ENCODE peak calls at places on chromosomes 4 and X, in four cellular contexts. One of them, this sample, is unnamed. For H3K4me1 and H3K79me2, the result is how much of the 10 kb centered on the place peaks cover.

GRCh38 chr4:116066711-116067245 is 953.4 kb upstream of the NDST4 start:
- DNase-seq in astrocyte: no peak
- DNase-seq in hepatocyte: no peak
- DNase-seq in osteoblast: peak
- DNase-seq in this sample: no peak

GRCh38 chr4:99087887-99088484 is 602 bp downstream of the ADH5 start:
- DNase-seq in astrocyte: peak
- DNase-seq in hepatocyte: peak
- DNase-seq in osteoblast: peak
- DNase-seq in this sample: peak

GRCh38 chrX:112819813-112820212 is 20.8 kb downstream of the AMOT start:
- DNase-seq in astrocyte: no peak
- DNase-seq in hepatocyte: no peak
- DNase-seq in osteoblast: no peak
- DNase-seq in this sample: no peak

GRCh38 chr4:39342731-39343130 is 23.4 kb downstream of the RFC1 start:
- DNase-seq in astrocyte: no peak
- DNase-seq in hepatocyte: no peak
- DNase-seq in osteoblast: no peak
- DNase-seq in this sample: no peak

GRCh38 chrX:141669689-141670088 is 28.9 kb downstream of the SPANXD start:
- DNase-seq in astrocyte: peak
- DNase-seq in hepatocyte: no peak
- DNase-seq in osteoblast: no peak
- DNase-seq in this sample: no peak

GRCh38 chrX:11266329-11266830 is 26.8 kb upstream of the AMELX start:
- DNase-seq in astrocyte: no peak
- DNase-seq in hepatocyte: no peak
- DNase-seq in osteoblast: no peak
- DNase-seq in this sample: no peak

GRCh38 chr4:185834778-185835177 is 22.8 kb upstream of the SORBS2 start:
- DNase-seq in astrocyte: no peak
- DNase-seq in hepatocyte: no peak
- DNase-seq in osteoblast: no peak
- DNase-seq in this sample: no peak

GRCh38 chr4:159010563-159011260 is 92.2 kb upstream of the RAPGEF2 start:
- DNase-seq in astrocyte: peak
- DNase-seq in hepatocyte: peak
- DNase-seq in osteoblast: no peak
- DNase-seq in this sample: peak

GRCh38 chr4:159292137-159292896 is 189.4 kb downstream of the RAPGEF2 start:
- DNase-seq in astrocyte: no peak
- DNase-seq in hepatocyte: no peak
- DNase-seq in osteoblast: no peak
- DNase-seq in this sample: no peak

GRCh38 chr4:76535603-76536380 is 100.8 kb downstream of the SHROOM3 start:
- DNase-seq in astrocyte: peak
- DNase-seq in hepatocyte: no peak
- DNase-seq in osteoblast: peak
- DNase-seq in this sample: peak

GRCh38 chrX:48937065-48937907 is 18.5 kb upstream of the PIM2 start:
- DNase-seq in astrocyte: peak
- DNase-seq in hepatocyte: no peak
- DNase-seq in osteoblast: peak
- DNase-seq in this sample: peak

GRCh38 chr4:176271749-176272148 is 2.7 kb upstream of the ASB5 start:
- DNase-seq in astrocyte: peak
- DNase-seq in hepatocyte: no peak
- DNase-seq in osteoblast: no peak
- DNase-seq in this sample: peak

GRCh38 chr4:82621212-82621611 is 59.4 kb upstream of the TMEM150C start:
- DNase-seq in astrocyte: no peak
- DNase-seq in hepatocyte: no peak
- DNase-seq in osteoblast: no peak
- DNase-seq in this sample: no peak

GRCh38 chrX:72470111-72470510 is 102.5 kb downstream of the HDAC8 start:
- DNase-seq in astrocyte: no peak
- DNase-seq in hepatocyte: no peak
- DNase-seq in osteoblast: no peak
- DNase-seq in this sample: no peak

GRCh38 chrX:150258463-150259430 is 104.4 kb upstream of the MAMLD1 start:
- DNase-seq in astrocyte: peak
- DNase-seq in hepatocyte: no peak
- DNase-seq in osteoblast: peak
- DNase-seq in this sample: peak

GRCh38 chrX:93660575-93660974 is 12.8 kb downstream of the NAP1L3 start:
- DNase-seq in astrocyte: no peak
- DNase-seq in hepatocyte: no peak
- DNase-seq in osteoblast: no peak
- DNase-seq in this sample: no peak

GRCh38 chr4:8403173-8403753 is 37.3 kb downstream of the ACOX3 start:
- DNase-seq in astrocyte: peak
- DNase-seq in hepatocyte: peak
- DNase-seq in osteoblast: peak
- DNase-seq in this sample: peak

GRCh38 chrX:104195489-104196084 is 29.3 kb downstream of the FAM199X start:
- DNase-seq in astrocyte: no peak
- DNase-seq in hepatocyte: peak
- DNase-seq in osteoblast: no peak
- DNase-seq in this sample: peak

GRCh38 chrX:13307041-13307440 is 12.8 kb downstream of the ATXN3L start:
- DNase-seq in astrocyte: no peak
- DNase-seq in hepatocyte: no peak
- DNase-seq in osteoblast: no peak
- DNase-seq in this sample: no peak

GRCh38 chrX:115609621-115610020 is 48.6 kb downstream of the PLS3 start:
- DNase-seq in astrocyte: no peak
- DNase-seq in hepatocyte: no peak
- DNase-seq in osteoblast: no peak
- DNase-seq in this sample: no peak

GRCh38 chr4:91228659-91229058 is 1075.1 kb upstream of the GRID2 start:
- DNase-seq in astrocyte: no peak
- DNase-seq in hepatocyte: no peak
- DNase-seq in osteoblast: no peak
- DNase-seq in this sample: no peak

GRCh38 chrX:153519569-153520285 is 2.3 kb downstream of the ATP2B3 start:
- DNase-seq in astrocyte: no peak
- DNase-seq in hepatocyte: no peak
- DNase-seq in osteoblast: peak
- DNase-seq in this sample: peak

GRCh38 chr4:88985088-88985779 is 71.8 kb downstream of the FAM13A start:
- DNase-seq in astrocyte: peak
- DNase-seq in hepatocyte: no peak
- DNase-seq in osteoblast: peak
- DNase-seq in this sample: peak

GRCh38 chrX:15214614-15215013 is 55.3 kb downstream of the ASB9 start:
- DNase-seq in astrocyte: no peak
- DNase-seq in hepatocyte: no peak
- DNase-seq in osteoblast: peak
- DNase-seq in this sample: no peak

GRCh38 chrX:39017062-39017461 is 215.8 kb downstream of the MID1IP1 start:
- DNase-seq in astrocyte: no peak
- DNase-seq in hepatocyte: no peak
- DNase-seq in osteoblast: no peak
- DNase-seq in this sample: no peak

GRCh38 chr4:38132140-38132673 is 172.0 kb downstream of the PTTG2 start:
- DNase-seq in astrocyte: peak
- DNase-seq in hepatocyte: peak
- DNase-seq in osteoblast: peak
- DNase-seq in this sample: peak

GRCh38 chr4:184534511-184535391 is 60.4 kb upstream of the IRF2 start:
- DNase-seq in astrocyte: peak
- DNase-seq in hepatocyte: peak
- DNase-seq in osteoblast: peak
- DNase-seq in this sample: peak

GRCh38 chr4:10832989-10833635 is 148.5 kb upstream of the CLNK start:
- DNase-seq in astrocyte: no peak
- DNase-seq in hepatocyte: no peak
- DNase-seq in osteoblast: no peak
- DNase-seq in this sample: no peak

GRCh38 chr4:11799182-11799581 is 370.5 kb upstream of the HS3ST1 start:
- DNase-seq in astrocyte: no peak
- DNase-seq in hepatocyte: no peak
- DNase-seq in osteoblast: no peak
- DNase-seq in this sample: no peak

GRCh38 chrX:69116077-69116476 is 49.2 kb downstream of the PJA1 start:
- DNase-seq in astrocyte: no peak
- DNase-seq in hepatocyte: peak
- DNase-seq in osteoblast: peak
- DNase-seq in this sample: no peak

GRCh38 chr4:54440394-54441223 is 211.5 kb downstream of the PDGFRA start:
- DNase-seq in astrocyte: peak
- DNase-seq in hepatocyte: peak
- DNase-seq in osteoblast: peak
- DNase-seq in this sample: peak

GRCh38 chrX:124216396-124217124 is 115.9 kb upstream of the TEX13D start:
- DNase-seq in astrocyte: no peak
- DNase-seq in hepatocyte: no peak
- DNase-seq in osteoblast: no peak
- DNase-seq in this sample: no peak

GRCh38 chrX:43707812-43708548 is 51.9 kb downstream of the MAOA start:
- DNase-seq in astrocyte: no peak
- DNase-seq in hepatocyte: peak
- DNase-seq in osteoblast: no peak
- DNase-seq in this sample: peak

GRCh38 chr4:73612032-73612431 is 8.2 kb downstream of the RASSF6 start:
- DNase-seq in astrocyte: no peak
- DNase-seq in hepatocyte: no peak
- DNase-seq in osteoblast: no peak
- DNase-seq in this sample: no peak

GRCh38 chr4:73608677-73609594 is 11.3 kb downstream of the RASSF6 start:
- DNase-seq in astrocyte: no peak
- DNase-seq in hepatocyte: peak
- DNase-seq in osteoblast: no peak
- DNase-seq in this sample: peak

GRCh38 chr4:73607375-73608026 is 12.7 kb downstream of the RASSF6 start:
- DNase-seq in astrocyte: no peak
- DNase-seq in hepatocyte: peak
- DNase-seq in osteoblast: peak
- DNase-seq in this sample: no peak

GRCh38 chr4:73606465-73606974 is 13.7 kb downstream of the RASSF6 start:
- DNase-seq in astrocyte: no peak
- DNase-seq in hepatocyte: peak
- DNase-seq in osteoblast: no peak
- DNase-seq in this sample: no peak

DNA sequence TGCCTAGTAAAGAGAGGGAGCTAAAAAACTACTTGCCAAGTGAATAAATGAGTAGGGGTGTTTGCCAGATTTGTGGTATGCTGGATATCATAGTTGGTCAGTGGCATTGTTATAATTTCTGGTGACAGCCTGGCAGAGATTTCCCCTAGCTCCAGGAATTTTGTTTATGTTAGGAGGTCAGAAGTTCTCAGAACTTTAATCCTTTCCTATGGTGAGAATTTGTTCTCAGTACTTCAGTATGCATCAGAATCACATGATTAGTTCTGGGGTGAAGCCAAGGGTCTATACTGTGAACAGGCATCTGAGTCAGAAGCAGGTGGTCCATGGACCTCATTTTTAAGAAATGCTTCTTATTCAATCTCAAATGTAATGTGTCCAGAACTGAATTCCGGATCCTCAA is 10.5 kb downstream of the RASSF6 start:
- DNase-seq in astrocyte: peak
- DNase-seq in hepatocyte: peak
- DNase-seq in osteoblast: no peak
- DNase-seq in this sample: no peak
- H3K4me1 ChIP-seq in astrocyte: under half
- H3K4me1 ChIP-seq in hepatocyte: under half
- H3K4me1 ChIP-seq in osteoblast: under half
- H3K4me1 ChIP-seq in this sample: under half

GRCh38 chrX:8726031-8726652 is 5.8 kb downstream of the ANOS1 start:
- DNase-seq in astrocyte: peak
- DNase-seq in hepatocyte: no peak
- DNase-seq in osteoblast: peak
- DNase-seq in this sample: peak
- H3K79me2 ChIP-seq in astrocyte: under half
- H3K79me2 ChIP-seq in hepatocyte: under half
- H3K79me2 ChIP-seq in osteoblast: under half
- H3K79me2 ChIP-seq in this sample: under half

DNA sequence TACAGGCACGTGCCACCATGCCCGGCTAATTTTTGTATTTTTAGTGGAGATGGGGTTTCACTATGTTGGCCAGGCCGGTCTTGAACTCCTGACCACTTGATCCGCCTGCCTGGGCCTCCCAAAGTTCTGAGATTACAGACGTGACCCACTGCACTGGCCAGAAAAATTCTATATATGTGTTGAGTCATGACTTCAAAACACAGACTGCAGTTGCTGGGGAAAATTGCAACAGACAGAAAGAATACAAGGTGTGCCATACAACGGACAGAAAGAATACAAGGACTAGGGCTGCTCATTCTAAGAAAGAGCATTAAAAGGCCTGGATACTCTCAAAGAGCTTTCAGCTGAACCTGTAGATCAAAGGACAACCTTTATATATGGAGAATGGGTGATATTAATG is 109.6 kb upstream of the ACSL4 start:
- DNase-seq in astrocyte: no peak
- DNase-seq in hepatocyte: no peak
- DNase-seq in osteoblast: no peak
- DNase-seq in this sample: no peak
- H3K4me1 ChIP-seq in astrocyte: under half
- H3K4me1 ChIP-seq in hepatocyte: under half
- H3K4me1 ChIP-seq in osteoblast: under half
- H3K4me1 ChIP-seq in this sample: under half

GRCh38 chr4:52646726-52647125 is 12.4 kb downstream of the USP46 start:
- DNase-seq in astrocyte: no peak
- DNase-seq in hepatocyte: no peak
- DNase-seq in osteoblast: no peak
- DNase-seq in this sample: no peak
- H3K79me2 ChIP-seq in astrocyte: half or more
- H3K79me2 ChIP-seq in hepatocyte: half or more
- H3K79me2 ChIP-seq in osteoblast: half or more
- H3K79me2 ChIP-seq in this sample: half or more

GRCh38 chr4:5168891-5169290 is 117.6 kb downstream of the STK32B start:
- DNase-seq in astrocyte: no peak
- DNase-seq in hepatocyte: no peak
- DNase-seq in osteoblast: no peak
- DNase-seq in this sample: no peak
- H3K4me1 ChIP-seq in astrocyte: under half
- H3K4me1 ChIP-seq in hepatocyte: under half
- H3K4me1 ChIP-seq in osteoblast: under half
- H3K4me1 ChIP-seq in this sample: under half

DNA sequence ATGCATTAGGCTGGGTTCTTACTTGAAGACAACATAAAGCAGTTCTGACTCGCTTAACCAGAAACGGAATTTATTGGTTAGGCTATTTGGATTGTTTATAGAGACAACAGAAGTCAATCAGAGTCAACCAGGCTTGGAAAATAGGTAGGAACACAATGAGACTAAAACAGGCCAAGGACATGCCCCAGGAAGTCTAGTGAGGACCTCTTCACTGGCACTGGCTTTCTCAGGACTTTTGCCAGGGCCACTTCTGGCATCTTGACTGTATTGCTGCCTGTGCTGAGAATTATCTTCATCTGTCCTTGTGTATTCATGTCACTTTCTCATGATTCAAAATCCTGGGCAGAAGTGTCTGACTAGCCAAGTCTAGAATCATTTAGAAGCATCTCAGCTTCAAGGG is 19.6 kb downstream of the PGAM4 start:
- DNase-seq in astrocyte: no peak
- DNase-seq in hepatocyte: no peak
- DNase-seq in osteoblast: no peak
- DNase-seq in this sample: no peak
- H3K79me2 ChIP-seq in astrocyte: under half
- H3K79me2 ChIP-seq in hepatocyte: under half
- H3K79me2 ChIP-seq in osteoblast: under half
- H3K79me2 ChIP-seq in this sample: under half

This sample was measured in GM23248.